ENCODE peak calls at places on chromosomes 7 and 10, in nine cellular contexts. G is stimulated activated CD8-positive, alpha-beta memory T cell treated with anti-CD3 and anti-CD28 coated beads, Interleukin-12 subunit alpha, Interleukin-12 subunit beta, amount 100 ng/mL, for 1 hour; S is GF-D8; N is left colon; R is A172; V is activated T-cell treated with anti-CD3 and anti-CD28 coated beads for 4 hours; L is astrocyte of the spinal cord; P is NCI-H1092; I is substantia nigra. Q is an unnamed sample.

GRCh38 chr10:69089638-69090599 is 2.0 kb downstream of the SRGN start:
- DNase-seq in G (peak; percentile 54), S (peak; percentile 44), N (peak; percentile 42), R (peak; percentile 49), V (peak; percentile 53), L (peak; percentile 37), P (no peak), I (no peak), Q (no peak)

GRCh38 chr10:20858292-20859124 is 38.6 kb downstream of the NEBL start:
- DNase-seq in G (no peak), S (peak; percentile 6), N (no peak), R (peak; percentile 48), V (no peak), L (peak; percentile 64), P (no peak), I (no peak), Q (no peak)

GRCh38 chr10:126634915-126635314 is 35.6 kb downstream of the C10orf90 start:
- DNase-seq in G (no peak), S (no peak), N (no peak), R (peak; percentile 47), V (no peak), L (peak; percentile 55), P (no peak), I (no peak), Q (no peak)

GRCh38 chr10:68096913-68097509 is 12.3 kb upstream of the MYPN start:
- DNase-seq in G (no peak), S (no peak), N (peak; percentile 62), R (peak; percentile 97), V (no peak), L (peak; percentile 92), P (no peak), I (peak; percentile 10), Q (no peak)

GRCh38 chr7:47724335-47724982 is 142.5 kb upstream of the TNS3 start:
- DNase-seq in G (no peak), S (no peak), N (no peak), R (peak; percentile 36), V (no peak), L (peak; percentile 88), P (no peak), I (no peak), Q (no peak)

GRCh38 chr10:10462116-10462515 is 555.6 kb upstream of the CELF2 start:
- DNase-seq in G (no peak), S (no peak), N (no peak), R (no peak), V (no peak), L (no peak), P (no peak), I (no peak), Q (no peak)

GRCh38 chr10:133453516-133454203 is at the start of gene SCART1:
- DNase-seq in G (no peak), S (no peak), N (no peak), R (no peak), V (no peak), L (no peak), P (no peak), I (no peak), Q (no peak)

GRCh38 chr7:4269746-4270145 is 412.3 kb upstream of the FOXK1 start:
- DNase-seq in G (no peak), S (no peak), N (no peak), R (no peak), V (no peak), L (no peak), P (no peak), I (no peak), Q (no peak)

Q was measured in uterus.